ENCODE peak calls at places on chromosome 4, in five cellular contexts. One of them, this sample, is unnamed.

GRCh38 chr4:73606465-73606974 is 13.7 kb downstream of the RASSF6 start:
- DNase-seq in HCT116: no peak
- DNase-seq in GM23338: no peak
- DNase-seq in HepG2: no peak
- DNase-seq in GM12878: peak
- DNase-seq in this sample: no peak

GRCh38 chr4:26372525-26373172 is 51.8 kb downstream of the RBPJ start:
- DNase-seq in GM12878: peak
- DNase-seq in HepG2: peak
- DNase-seq in HCT116: no peak
- DNase-seq in GM23338: peak
- DNase-seq in this sample: peak

GRCh38 chr4:118712872-118713271 is 27.7 kb downstream of the METTL14 start:
- DNase-seq in HepG2: no peak
- DNase-seq in HCT116: no peak
- DNase-seq in GM12878: no peak
- DNase-seq in GM23338: no peak
- DNase-seq in this sample: no peak

GRCh38 chr4:113160548-113160947 is 111.1 kb downstream of the ANK2 start:
- DNase-seq in HepG2: no peak
- DNase-seq in GM12878: no peak
- DNase-seq in HCT116: no peak
- DNase-seq in GM23338: no peak
- DNase-seq in this sample: no peak

GRCh38 chr4:38162240-38162784 is 202.1 kb downstream of the PTTG2 start:
- DNase-seq in GM23338: no peak
- DNase-seq in GM12878: no peak
- DNase-seq in HepG2: peak
- DNase-seq in HCT116: peak
- DNase-seq in this sample: no peak

GRCh38 chr4:112898357-112899141 is 150.9 kb upstream of the ANK2 start:
- DNase-seq in GM12878: no peak
- DNase-seq in HepG2: peak
- DNase-seq in HCT116: no peak
- DNase-seq in GM23338: peak
- DNase-seq in this sample: no peak

GRCh38 chr4:170990989-170991589 is 822.1 kb upstream of the GALNTL6 start:
- DNase-seq in GM23338: peak
- DNase-seq in GM12878: no peak
- DNase-seq in HCT116: peak
- DNase-seq in HepG2: peak
- DNase-seq in this sample: peak

GRCh38 chr4:177348348-177348747 is 38.7 kb downstream of the NEIL3 start:
- DNase-seq in GM12878: no peak
- DNase-seq in HCT116: no peak
- DNase-seq in HepG2: no peak
- DNase-seq in GM23338: no peak
- DNase-seq in this sample: no peak

GRCh38 chr4:190020790-190021717 is 6.0 kb downstream of the FRG2 start:
- DNase-seq in HCT116: no peak
- DNase-seq in GM23338: peak
- DNase-seq in GM12878: no peak
- DNase-seq in HepG2: peak
- DNase-seq in this sample: no peak

GRCh38 chr4:176034498-176034897 is 31.1 kb upstream of the WDR17 start:
- DNase-seq in HepG2: no peak
- DNase-seq in HCT116: peak
- DNase-seq in GM23338: peak
- DNase-seq in GM12878: no peak
- DNase-seq in this sample: peak

GRCh38 chr4:5757536-5757935 is 46.5 kb downstream of the EVC start:
- DNase-seq in HCT116: no peak
- DNase-seq in HepG2: no peak
- DNase-seq in GM23338: no peak
- DNase-seq in GM12878: no peak
- DNase-seq in this sample: no peak

GRCh38 chr4:142480244-142480643 is 365.9 kb downstream of the INPP4B start:
- DNase-seq in GM23338: no peak
- DNase-seq in HepG2: no peak
- DNase-seq in GM12878: no peak
- DNase-seq in HCT116: no peak
- DNase-seq in this sample: no peak

GRCh38 chr4:109622581-109622980 is 62.5 kb downstream of the MCUB start:
- DNase-seq in GM12878: no peak
- DNase-seq in HCT116: no peak
- DNase-seq in HepG2: no peak
- DNase-seq in GM23338: no peak
- DNase-seq in this sample: no peak

GRCh38 chr4:32985256-32985655 is 2265.1 kb downstream of the PCDH7 start:
- DNase-seq in HepG2: no peak
- DNase-seq in GM12878: no peak
- DNase-seq in GM23338: no peak
- DNase-seq in HCT116: no peak
- DNase-seq in this sample: no peak

GRCh38 chr4:174120446-174121142 is 162.9 kb downstream of the FBXO8 start:
- DNase-seq in HepG2: peak
- DNase-seq in HCT116: peak
- DNase-seq in GM23338: peak
- DNase-seq in GM12878: no peak
- DNase-seq in this sample: peak

GRCh38 chr4:138870739-138871633 is 144.6 kb upstream of the NOCT start:
- DNase-seq in GM23338: peak
- DNase-seq in HCT116: peak
- DNase-seq in GM12878: peak
- DNase-seq in HepG2: peak
- DNase-seq in this sample: peak

GRCh38 chr4:127131527-127131926 is 501.2 kb upstream of the INTU start:
- DNase-seq in HCT116: no peak
- DNase-seq in GM12878: no peak
- DNase-seq in GM23338: no peak
- DNase-seq in HepG2: no peak
- DNase-seq in this sample: no peak

GRCh38 chr4:158995040-158995439 is 107.8 kb upstream of the RAPGEF2 start:
- DNase-seq in HCT116: no peak
- DNase-seq in GM23338: no peak
- DNase-seq in HepG2: no peak
- DNase-seq in GM12878: no peak
- DNase-seq in this sample: no peak

GRCh38 chr4:52566136-52567031 is 92.7 kb downstream of the USP46 start:
- DNase-seq in HepG2: no peak
- DNase-seq in GM23338: no peak
- DNase-seq in GM12878: no peak
- DNase-seq in HCT116: no peak
- DNase-seq in this sample: no peak

GRCh38 chr4:42895452-42895851 is 2.9 kb downstream of the GRXCR1 start:
- DNase-seq in GM23338: no peak
- DNase-seq in HepG2: no peak
- DNase-seq in HCT116: no peak
- DNase-seq in GM12878: no peak
- DNase-seq in this sample: no peak

GRCh38 chr4:1022739-1023066 is 11.3 kb downstream of the FGFRL1 start:
- DNase-seq in GM23338: no peak
- DNase-seq in GM12878: no peak
- DNase-seq in HCT116: no peak
- DNase-seq in HepG2: no peak
- DNase-seq in this sample: no peak

GRCh38 chr4:110769578-110769977 is 146.7 kb upstream of the PITX2 start:
- DNase-seq in HepG2: no peak
- DNase-seq in GM23338: no peak
- DNase-seq in GM12878: no peak
- DNase-seq in HCT116: no peak
- DNase-seq in this sample: no peak

GRCh38 chr4:2364654-2365053 is 53.8 kb downstream of the ZFYVE28 start:
- DNase-seq in GM23338: no peak
- DNase-seq in GM12878: no peak
- DNase-seq in HepG2: no peak
- DNase-seq in HCT116: no peak
- DNase-seq in this sample: no peak

GRCh38 chr4:147182041-147182440 is 236.4 kb upstream of the TTC29 start:
- DNase-seq in GM12878: no peak
- DNase-seq in HCT116: no peak
- DNase-seq in GM23338: no peak
- DNase-seq in HepG2: no peak
- DNase-seq in this sample: no peak

GRCh38 chr4:9924750-9925149 is 96.5 kb downstream of the SLC2A9 start:
- DNase-seq in HCT116: no peak
- DNase-seq in GM12878: no peak
- DNase-seq in GM23338: no peak
- DNase-seq in HepG2: no peak
- DNase-seq in this sample: no peak

GRCh38 chr4:173135241-173135847 is 33.3 kb upstream of the GALNT7 start:
- DNase-seq in GM12878: no peak
- DNase-seq in HCT116: no peak
- DNase-seq in HepG2: no peak
- DNase-seq in GM23338: no peak
- DNase-seq in this sample: no peak

GRCh38 chr4:147488551-147488950 is 7.7 kb downstream of the EDNRA start:
- DNase-seq in GM12878: no peak
- DNase-seq in HepG2: no peak
- DNase-seq in HCT116: no peak
- DNase-seq in GM23338: no peak
- DNase-seq in this sample: no peak

GRCh38 chr4:176320976-176321361 is 1.2 kb downstream of the SPCS3 start:
- DNase-seq in GM23338: no peak
- DNase-seq in HepG2: no peak
- DNase-seq in HCT116: no peak
- DNase-seq in GM12878: no peak
- DNase-seq in this sample: no peak

GRCh38 chr4:112645541-112646329 is 8.8 kb downstream of the LARP7 start:
- DNase-seq in HepG2: no peak
- DNase-seq in GM12878: no peak
- DNase-seq in GM23338: peak
- DNase-seq in HCT116: no peak
- DNase-seq in this sample: no peak

GRCh38 chr4:76982638-76983579 is 33.4 kb downstream of the SEPTIN11 start:
- DNase-seq in GM12878: no peak
- DNase-seq in GM23338: no peak
- DNase-seq in HepG2: peak
- DNase-seq in HCT116: no peak
- DNase-seq in this sample: no peak

GRCh38 chr4:76984127-76984526 is 34.6 kb downstream of the SEPTIN11 start:
- DNase-seq in HCT116: no peak
- DNase-seq in GM12878: peak
- DNase-seq in GM23338: peak
- DNase-seq in HepG2: peak
- DNase-seq in this sample: no peak

GRCh38 chr4:76980280-76980679 is 30.7 kb downstream of the SEPTIN11 start:
- DNase-seq in HepG2: no peak
- DNase-seq in GM12878: no peak
- DNase-seq in HCT116: no peak
- DNase-seq in GM23338: no peak
- DNase-seq in this sample: no peak

GRCh38 chr4:76979236-76979635 is 29.7 kb downstream of the SEPTIN11 start:
- DNase-seq in HCT116: no peak
- DNase-seq in GM12878: no peak
- DNase-seq in HepG2: no peak
- DNase-seq in GM23338: no peak
- DNase-seq in this sample: no peak

GRCh38 chr4:76981649-76982048 is 32.1 kb downstream of the SEPTIN11 start:
- DNase-seq in HepG2: no peak
- DNase-seq in HCT116: no peak
- DNase-seq in GM12878: no peak
- DNase-seq in GM23338: no peak
- DNase-seq in this sample: no peak
- TF ChIP-seq REST in HepG2: no peak
- TF ChIP-seq REST in HCT116: no peak
- TF ChIP-seq REST in GM12878: no peak
- TF ChIP-seq REST in GM23338: no peak
- TF ChIP-seq REST in this sample: no peak

GRCh38 chr4:182741054-182741453 is 176.1 kb downstream of the DCTD start:
- DNase-seq in GM12878: no peak
- DNase-seq in HepG2: no peak
- DNase-seq in GM23338: no peak
- DNase-seq in HCT116: no peak
- DNase-seq in this sample: no peak
- TF ChIP-seq POLR2AphosphoS5 in GM12878: no peak
- TF ChIP-seq POLR2AphosphoS5 in HepG2: no peak
- TF ChIP-seq POLR2AphosphoS5 in GM23338: no peak
- TF ChIP-seq POLR2AphosphoS5 in HCT116: no peak
- TF ChIP-seq POLR2AphosphoS5 in this sample: no peak

GRCh38 chr4:53830511-53830910 is 233.9 kb downstream of the CHIC2 start:
- DNase-seq in GM23338: no peak
- DNase-seq in GM12878: no peak
- DNase-seq in HCT116: no peak
- DNase-seq in HepG2: no peak
- DNase-seq in this sample: no peak
- TF ChIP-seq REST in GM23338: no peak
- TF ChIP-seq REST in GM12878: no peak
- TF ChIP-seq REST in HCT116: no peak
- TF ChIP-seq REST in HepG2: no peak
- TF ChIP-seq REST in this sample: no peak

GRCh38 chr4:132328761-132329160 is 820.3 kb upstream of the PCDH10 start:
- DNase-seq in HepG2: no peak
- DNase-seq in GM23338: no peak
- DNase-seq in HCT116: no peak
- DNase-seq in GM12878: no peak
- DNase-seq in this sample: no peak
- TF ChIP-seq POLR2AphosphoS5 in HepG2: no peak
- TF ChIP-seq POLR2AphosphoS5 in GM23338: no peak
- TF ChIP-seq POLR2AphosphoS5 in HCT116: no peak
- TF ChIP-seq POLR2AphosphoS5 in GM12878: no peak
- TF ChIP-seq POLR2AphosphoS5 in this sample: no peak

DNA sequence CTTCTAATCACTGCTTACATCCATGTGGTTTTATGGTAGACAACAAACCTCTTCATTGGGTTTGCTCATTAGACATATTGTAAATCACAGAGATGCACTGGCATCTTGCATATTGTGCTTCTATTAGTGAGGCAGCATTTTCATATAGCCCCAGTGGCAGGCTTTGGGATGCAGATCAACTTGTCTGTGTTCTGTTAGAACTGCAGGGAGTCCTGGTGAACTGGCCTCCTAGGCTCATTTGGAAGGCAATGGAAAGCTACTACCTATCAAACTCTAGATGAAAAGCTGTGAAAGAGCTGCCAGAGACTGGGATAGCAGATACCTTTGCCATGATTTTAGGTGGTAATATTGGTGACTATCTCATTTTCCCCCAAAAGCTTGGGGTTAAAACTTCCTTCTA is 108.8 kb downstream of the NAA11 start:
- DNase-seq in HCT116: no peak
- DNase-seq in GM12878: no peak
- DNase-seq in HepG2: no peak
- DNase-seq in GM23338: peak
- DNase-seq in this sample: no peak
- TF ChIP-seq REST in HCT116: no peak
- TF ChIP-seq REST in GM12878: no peak
- TF ChIP-seq REST in HepG2: no peak
- TF ChIP-seq REST in GM23338: no peak
- TF ChIP-seq REST in this sample: no peak

This sample was measured in HL-60.